ENCODE peak calls at places on chromosomes 11 and 22, in seven cellular contexts. J, U, V, G, S, W and F are unnamed samples.

GRCh38 chr22:43230983-43231723 is 44.2 kb upstream of the TTLL12 start:
- DNase-seq in J (peak; percentile 33), W (peak; percentile 80), G (peak; percentile 85), S (no peak), U (peak; percentile 84), V (peak; percentile 55), F (peak; percentile 21)

GRCh38 chr22:24532075-24532474 is 22.9 kb downstream of the GUCD1 start:
- DNase-seq in S (no peak), G (no peak), W (peak; percentile 62), J (no peak), U (no peak), V (no peak), F (no peak)

GRCh38 chr11:14974723-14975587 is 2.8 kb upstream of the CALCA start:
- DNase-seq in V (peak; percentile 26), S (no peak), W (peak; percentile 65), G (peak; percentile 74), U (peak; percentile 70), J (no peak), F (peak; percentile 87)

GRCh38 chr11:84719935-84720577 is 907.1 kb downstream of the DLG2 start:
- DNase-seq in W (no peak), G (no peak), J (no peak), U (peak; percentile 63), V (no peak), S (no peak), F (peak; percentile 84)

GRCh38 chr11:75790986-75791385 is 22.4 kb downstream of the DGAT2 start:
- DNase-seq in S (no peak), G (no peak), W (no peak), J (no peak), V (no peak), U (no peak), F (no peak)

GRCh38 chr22:50308597-50308935 is 1.1 kb upstream of the PLXNB2 start:
- DNase-seq in J (peak; percentile 87), W (no peak), U (no peak), G (no peak), S (peak; percentile 92), V (no peak), F (peak; percentile 96)

GRCh38 chr11:64489831-64490441 is 101.1 kb upstream of the SLC22A12 start:
- DNase-seq in G (peak; percentile 72), V (no peak), U (peak; percentile 78), J (peak; percentile 22), S (peak; percentile 69), W (peak; percentile 80), F (peak; percentile 83)

GRCh38 chr11:109795234-109795633 is 298.0 kb upstream of the ZC3H12C start:
- DNase-seq in V (no peak), W (no peak), G (no peak), J (no peak), U (no peak), S (no peak), F (no peak)

GRCh38 chr11:78646564-78647185 is 72.0 kb upstream of the NARS2 start:
- DNase-seq in S (no peak), J (peak; percentile 27), W (peak; percentile 88), G (peak; percentile 87), U (peak; percentile 66), V (peak; percentile 20), F (peak; percentile 16)

GRCh38 chr22:46547883-46548244 is 10.4 kb upstream of the CELSR1 start:
- DNase-seq in W (no peak), G (no peak), S (peak; percentile 93), V (no peak), U (no peak), J (peak; percentile 51), F (peak; percentile 88)

GRCh38 chr11:70717961-70718595 is 319.7 kb downstream of the CTTN start:
- DNase-seq in W (no peak), V (no peak), S (no peak), J (no peak), G (no peak), U (no peak), F (no peak)

GRCh38 chr11:14642873-14643696 is 519 bp upstream of the PDE3B start:
- DNase-seq in W (peak; percentile 31), V (no peak), G (no peak), J (no peak), S (peak; percentile 68), U (no peak), F (peak; percentile 40)

GRCh38 chr11:19713221-19714092 is 820 bp downstream of the NAV2 start:
- DNase-seq in S (peak; percentile 73), U (peak; percentile 20), G (no peak), W (no peak), J (peak; percentile 28), V (no peak), F (peak; percentile 87)

GRCh38 chr11:37317803-37318202 is 719.8 kb upstream of the RAG2 start:
- DNase-seq in G (no peak), W (no peak), V (no peak), J (no peak), U (no peak), S (no peak), F (no peak)

GRCh38 chr11:64753380-64754123 is 6.2 kb downstream of the PYGM start:
- DNase-seq in S (peak; percentile 63), U (peak; percentile 38), V (no peak), W (no peak), G (no peak), J (no peak), F (no peak)

GRCh38 chr11:10108901-10109665 is 184.9 kb downstream of the SBF2 start:
- DNase-seq in S (no peak), W (no peak), V (no peak), U (peak; percentile 20), G (no peak), J (peak; percentile 36), F (no peak)

GRCh38 chr11:72111803-72112540 is 523 bp downstream of the ANAPC15 start:
- DNase-seq in V (peak; percentile 79), G (peak; percentile 99), S (peak; percentile 99), J (peak; percentile 99), U (peak; percentile 95), W (peak; percentile 99), F (peak; percentile 99)

GRCh38 chr11:117183724-117184349 is 5.3 kb downstream of the SIDT2 start:
- DNase-seq in J (peak; percentile 10), S (peak; percentile 47), W (no peak), V (no peak), G (no peak), U (no peak), F (no peak)

GRCh38 chr11:34308821-34309585 is 48.8 kb downstream of the ABTB2 start:
- DNase-seq in G (no peak), U (no peak), V (no peak), S (no peak), W (peak; percentile 18), J (no peak), F (no peak)

GRCh38 chr11:44894217-44894617 is 56.5 kb downstream of the TP53I11 start:
- DNase-seq in U (peak; percentile 86), V (peak; percentile 48), G (peak; percentile 90), S (peak; percentile 91), J (peak; percentile 83), W (peak; percentile 72), F (no peak)

GRCh38 chr11:8183136-8183535 is 14.3 kb upstream of the RIC3 start:
- DNase-seq in J (no peak), U (no peak), W (no peak), S (no peak), G (no peak), V (no peak), F (no peak)

GRCh38 chr22:40721266-40721665 is 42.0 kb downstream of the MCHR1 start:
- DNase-seq in J (peak; percentile 44), S (no peak), G (no peak), W (no peak), V (no peak), U (no peak), F (no peak)

GRCh38 chr11:57499413-57499982 is 16.0 kb downstream of the SLC43A1 start:
- DNase-seq in V (no peak), J (peak; percentile 98), U (peak; percentile 96), G (peak; percentile 74), W (peak; percentile 94), S (peak; percentile 99), F (peak; percentile 99)

GRCh38 chr22:28930357-28931007 is 47.1 kb downstream of the ZNRF3 start:
- DNase-seq in V (no peak), W (no peak), G (peak; percentile 83), J (no peak), S (no peak), U (no peak), F (no peak)

GRCh38 chr11:62726156-62727006 is 876 bp downstream of the HNRNPUL2 start:
- DNase-seq in S (peak; percentile 73), G (no peak), J (no peak), W (no peak), V (no peak), U (peak; percentile 26), F (peak; percentile 34)

GRCh38 chr11:14904745-14905103 is 12.7 kb upstream of the CYP2R1 start:
- DNase-seq in U (peak; percentile 68), W (no peak), J (peak; percentile 42), S (peak; percentile 88), V (peak; percentile 74), G (peak; percentile 87), F (peak; percentile 67)

GRCh38 chr22:32880906-32881596 is 79.5 kb downstream of the TIMP3 start:
- DNase-seq in G (no peak), V (no peak), U (no peak), W (no peak), S (peak; percentile 80), J (peak; percentile 91), F (peak; percentile 24)
- H3K4me3 ChIP-seq in G (no peak overlapping the region), V (no peak overlapping the region), U (no peak overlapping the region), W (no peak overlapping the region), S (no peak overlapping the region), J (no peak overlapping the region), F (no peak overlapping the region)

GRCh38 chr11:45905095-45905494 is 2.0 kb downstream of the FREY1 start:
- DNase-seq in V (no peak), J (no peak), S (no peak), W (no peak), G (no peak), U (no peak), F (no peak)
- H3K4me3 ChIP-seq in V (no peak overlapping the region), J (no peak overlapping the region), S (no peak overlapping the region), W (no peak overlapping the region), G (no peak overlapping the region), U (no peak overlapping the region), F (no peak overlapping the region)

GRCh38 chr22:38866399-38867123 is 5.5 kb downstream of the CBX6 start:
- DNase-seq in S (peak; percentile 64), V (no peak), G (no peak), U (no peak), J (no peak), W (no peak), F (no peak)
- H3K4me3 ChIP-seq in S (no peak overlapping the region), V (no peak overlapping the region), G (no peak overlapping the region), U (no peak overlapping the region), J (no peak overlapping the region), W (no peak overlapping the region), F (no peak overlapping the region)

GRCh38 chr11:2825261-2825885 is 60.2 kb downstream of the CDKN1C start:
- DNase-seq in G (no peak), W (no peak), J (peak; percentile 89), V (no peak), S (peak; percentile 97), U (no peak), F (peak; percentile 97)
- H3K4me3 ChIP-seq in G (no peak overlapping the region), W (no peak overlapping the region), J (no peak overlapping the region), V (no peak overlapping the region), S (no peak overlapping the region), U (no peak overlapping the region), F (no peak overlapping the region)